ENCODE peak calls at places on chromosome 10, in eight cellular contexts. W, E, B, V, M, A, S and U are unnamed samples.

GRCh38 chr10:83633547-83633946 is 505.8 kb upstream of the GHITM start:
- DNase-seq in V (no peak), S (no peak), W (no peak), B (no peak), E (no peak), A (no peak), M (no peak), U (no peak)

GRCh38 chr10:100828744-100829102 is 83.3 kb downstream of the PAX2 start:
- DNase-seq in V (peak), A (peak), W (no peak), M (peak), E (no peak), B (no peak), S (peak), U (peak)

GRCh38 chr10:62264126-62264525 is 4.5 kb downstream of the RTKN2 start:
- DNase-seq in A (no peak), S (no peak), V (no peak), B (no peak), E (no peak), M (no peak), W (no peak), U (no peak)

GRCh38 chr10:97358781-97359180 is 24.3 kb upstream of the FRAT2 start:
- DNase-seq in V (no peak), B (no peak), E (no peak), S (no peak), A (no peak), M (no peak), W (no peak), U (no peak)

GRCh38 chr10:96747734-96748550 is 27.6 kb upstream of the PIK3AP1 start:
- DNase-seq in M (no peak), A (peak), V (no peak), E (no peak), W (peak), B (no peak), S (no peak), U (peak)

GRCh38 chr10:128530301-128530700 is 404.1 kb upstream of the MKI67 start:
- DNase-seq in B (no peak), V (no peak), A (no peak), E (no peak), M (peak), W (no peak), S (no peak), U (no peak)

GRCh38 chr10:69911571-69912528 is 110.1 kb downstream of the COL13A1 start:
- DNase-seq in M (no peak), S (no peak), A (no peak), W (no peak), E (no peak), B (no peak), V (no peak), U (no peak)

GRCh38 chr10:49419005-49419404 is 23.1 kb upstream of the DRGX start:
- DNase-seq in B (no peak), M (peak), W (no peak), S (no peak), V (no peak), A (no peak), E (no peak), U (no peak)

GRCh38 chr10:17768957-17769356 is 17.0 kb downstream of the TMEM236 start:
- DNase-seq in B (no peak), W (no peak), A (no peak), V (no peak), M (no peak), S (no peak), E (no peak), U (no peak)

GRCh38 chr10:71598673-71599072 is 120.9 kb downstream of the C10orf105 start:
- DNase-seq in E (no peak), M (peak), W (no peak), S (no peak), V (no peak), B (peak), A (no peak), U (no peak)

GRCh38 chr10:19874791-19875190 is 58.6 kb downstream of the PLXDC2 start:
- DNase-seq in W (no peak), V (no peak), E (no peak), M (no peak), S (no peak), A (no peak), B (no peak), U (no peak)

GRCh38 chr10:30671011-30671616 is 41.6 kb upstream of the LYZL2 start:
- DNase-seq in M (peak), A (peak), E (peak), W (no peak), S (peak), B (no peak), V (peak), U (peak)

GRCh38 chr10:46523119-46523880 is 33.2 kb downstream of the GPRIN2 start:
- DNase-seq in W (no peak), A (no peak), B (no peak), E (peak), S (no peak), V (peak), M (no peak), U (no peak)

GRCh38 chr10:5411941-5412276 is 448 bp upstream of the NET1 start:
- DNase-seq in M (no peak), E (no peak), A (no peak), W (no peak), S (no peak), V (no peak), B (no peak), U (no peak)

GRCh38 chr10:88457680-88458079 is 125.4 kb downstream of the RNLS start:
- DNase-seq in S (no peak), V (no peak), A (no peak), B (no peak), E (no peak), M (no peak), W (no peak), U (no peak)

GRCh38 chr10:71840177-71840711 is 10.8 kb downstream of the PSAP start:
- DNase-seq in M (peak), A (no peak), V (peak), W (no peak), E (peak), S (peak), B (no peak), U (no peak)

GRCh38 chr10:32909461-32909860 is 48.6 kb downstream of the ITGB1 start:
- DNase-seq in S (no peak), W (no peak), E (no peak), A (no peak), V (no peak), M (no peak), B (no peak), U (no peak)

GRCh38 chr10:62045765-62046521 is 144.4 kb downstream of the ARID5B start:
- DNase-seq in S (no peak), W (no peak), A (no peak), V (no peak), B (no peak), E (no peak), M (peak), U (no peak)

GRCh38 chr10:22712959-22713852 is 1.2 kb downstream of the PIP4K2A start:
- DNase-seq in W (no peak), A (peak), E (peak), M (peak), S (peak), B (peak), V (peak), U (peak)

GRCh38 chr10:88538038-88538437 is 45.1 kb downstream of the RNLS start:
- DNase-seq in V (no peak), W (no peak), A (no peak), M (no peak), E (no peak), S (no peak), B (no peak), U (no peak)

GRCh38 chr10:11402392-11402791 is 209.1 kb downstream of the USP6NL start:
- DNase-seq in E (no peak), V (no peak), S (no peak), B (no peak), W (no peak), M (no peak), A (no peak), U (no peak)

GRCh38 chr10:20195076-20195475 is 378.8 kb downstream of the PLXDC2 start:
- DNase-seq in W (no peak), B (no peak), E (no peak), A (no peak), S (no peak), V (no peak), M (peak), U (no peak)

GRCh38 chr10:52956861-52957260 is 184.3 kb upstream of the MBL2 start:
- DNase-seq in S (no peak), B (no peak), A (no peak), M (no peak), V (no peak), E (no peak), W (no peak), U (no peak)

GRCh38 chr10:22666287-22667092 is 47.9 kb downstream of the PIP4K2A start:
- DNase-seq in S (peak), W (no peak), M (peak), V (no peak), A (no peak), B (no peak), E (no peak), U (peak)

GRCh38 chr10:96168546-96168945 is 38.4 kb downstream of the ZNF518A start:
- DNase-seq in B (no peak), W (no peak), A (no peak), E (no peak), V (no peak), M (no peak), S (no peak), U (no peak)

GRCh38 chr10:113444766-113445365 is 108.0 kb upstream of the HABP2 start:
- DNase-seq in A (no peak), M (no peak), V (no peak), S (no peak), B (no peak), W (no peak), E (no peak), U (no peak)

GRCh38 chr10:12418000-12418399 is 68.7 kb downstream of the CAMK1D start:
- DNase-seq in A (no peak), E (no peak), W (no peak), S (no peak), M (no peak), V (no peak), B (no peak), U (no peak)

GRCh38 chr10:46524471-46525176 is 31.8 kb downstream of the GPRIN2 start:
- DNase-seq in E (peak), V (peak), W (no peak), S (no peak), A (no peak), M (no peak), B (no peak), U (no peak)

GRCh38 chr10:91603173-91603572 is 29.7 kb downstream of the PPP1R3C start:
- DNase-seq in E (no peak), B (no peak), M (no peak), W (no peak), A (no peak), V (no peak), S (no peak), U (no peak)

GRCh38 chr10:119494224-119495060 is 48.1 kb downstream of the RGS10 start:
- DNase-seq in E (no peak), A (no peak), W (no peak), S (no peak), M (no peak), V (no peak), B (no peak), U (no peak)

GRCh38 chr10:97169911-97170693 is 15.7 kb downstream of the SLIT1 start:
- DNase-seq in W (no peak), E (no peak), M (no peak), S (no peak), V (no peak), B (peak), A (no peak), U (no peak)

GRCh38 chr10:65891073-65891981 is 1034.5 kb upstream of the LRRTM3 start:
- DNase-seq in M (peak), W (peak), V (no peak), E (no peak), S (peak), A (no peak), B (no peak), U (peak)

DNA sequence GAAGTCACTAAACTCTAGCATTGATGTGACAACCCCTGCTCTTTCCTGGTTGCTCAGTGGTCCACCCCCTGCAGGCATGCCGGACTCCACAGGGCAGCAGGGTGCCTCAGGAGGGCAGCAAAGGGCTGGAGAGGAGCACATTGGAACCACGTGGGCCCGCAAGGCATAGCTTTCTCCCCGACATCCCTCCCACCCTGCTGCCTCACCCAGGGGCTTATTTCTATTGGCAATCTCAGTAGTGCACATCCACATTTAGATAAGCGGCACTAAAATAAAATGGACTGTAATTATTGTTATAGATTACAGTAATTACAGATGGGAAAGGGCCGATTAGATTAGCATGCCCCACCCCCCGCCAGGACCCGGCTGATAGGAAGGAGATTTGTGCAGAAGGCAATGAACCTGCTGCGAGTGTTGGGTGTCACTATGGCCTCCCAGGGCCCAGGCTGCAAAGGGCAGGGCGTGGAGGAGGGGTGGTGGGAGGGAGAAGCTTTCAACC is 580.1 kb downstream of the GRID1 start:
- DNase-seq in A (no peak), B (no peak), E (peak), S (peak), V (peak), M (peak), W (no peak), U (no peak)
- TF ChIP-seq CTCF in A (no peak), B (peak), E (no peak), S (no peak), V (no peak), M (peak), W (peak), U (peak)

DNA sequence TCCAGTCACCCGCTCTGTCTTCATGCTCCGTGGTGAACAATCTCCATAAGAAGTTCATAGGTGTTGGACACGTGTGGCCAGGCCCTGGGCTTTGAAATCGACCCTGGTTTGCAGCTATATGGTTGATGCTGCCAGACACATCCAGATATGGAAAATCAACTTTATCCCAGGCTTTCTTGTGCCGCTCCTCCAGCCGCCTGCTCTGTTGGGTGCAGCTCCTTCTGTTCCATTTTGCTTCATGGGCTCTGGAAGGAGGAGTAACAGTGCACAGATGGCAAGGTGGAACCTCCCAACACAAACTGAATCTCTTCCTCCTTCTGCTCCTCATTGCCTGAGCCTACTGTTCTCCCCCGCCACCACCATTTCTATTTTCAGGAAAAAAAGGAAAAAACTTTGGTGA is 44.7 kb downstream of the THNSL1 start:
- DNase-seq in W (no peak), A (no peak), M (no peak), S (no peak), E (no peak), V (no peak), B (no peak), U (no peak)
- TF ChIP-seq CTCF in W (no peak), A (no peak), M (no peak), S (no peak), E (no peak), V (no peak), B (no peak), U (no peak)

GRCh38 chr10:110357252-110357780 is 52.6 kb upstream of the SMNDC1 start:
- DNase-seq in A (no peak), S (peak), M (peak), E (no peak), V (no peak), W (peak), B (no peak), U (peak)

GRCh38 chr10:110358278-110358677 is 53.6 kb upstream of the SMNDC1 start:
- DNase-seq in M (no peak), V (no peak), B (no peak), E (no peak), W (no peak), A (no peak), S (no peak), U (no peak)

GRCh38 chr10:110360857-110361474 is 56.2 kb upstream of the SMNDC1 start:
- DNase-seq in S (peak), W (no peak), E (no peak), B (no peak), A (no peak), V (no peak), M (no peak), U (no peak)

GRCh38 chr10:110357871-110358270 is 53.2 kb upstream of the SMNDC1 start:
- DNase-seq in A (no peak), V (no peak), B (no peak), W (no peak), M (no peak), S (no peak), E (no peak), U (no peak)

GRCh38 chr10:110358869-110359629 is 54.3 kb upstream of the SMNDC1 start:
- DNase-seq in E (peak), A (no peak), W (no peak), M (no peak), V (no peak), S (peak), B (no peak), U (no peak)
- TF ChIP-seq CTCF in E (no peak), A (no peak), W (no peak), M (no peak), V (no peak), S (no peak), B (no peak), U (no peak)

GRCh38 chr10:42850931-42851330 is 68.3 kb downstream of the BMS1 start:
- DNase-seq in E (no peak), S (no peak), W (no peak), B (no peak), V (no peak), A (no peak), M (no peak), U (no peak)
- TF ChIP-seq CTCF in E (no peak), S (no peak), W (no peak), B (no peak), V (no peak), A (no peak), M (no peak), U (no peak)

DNA sequence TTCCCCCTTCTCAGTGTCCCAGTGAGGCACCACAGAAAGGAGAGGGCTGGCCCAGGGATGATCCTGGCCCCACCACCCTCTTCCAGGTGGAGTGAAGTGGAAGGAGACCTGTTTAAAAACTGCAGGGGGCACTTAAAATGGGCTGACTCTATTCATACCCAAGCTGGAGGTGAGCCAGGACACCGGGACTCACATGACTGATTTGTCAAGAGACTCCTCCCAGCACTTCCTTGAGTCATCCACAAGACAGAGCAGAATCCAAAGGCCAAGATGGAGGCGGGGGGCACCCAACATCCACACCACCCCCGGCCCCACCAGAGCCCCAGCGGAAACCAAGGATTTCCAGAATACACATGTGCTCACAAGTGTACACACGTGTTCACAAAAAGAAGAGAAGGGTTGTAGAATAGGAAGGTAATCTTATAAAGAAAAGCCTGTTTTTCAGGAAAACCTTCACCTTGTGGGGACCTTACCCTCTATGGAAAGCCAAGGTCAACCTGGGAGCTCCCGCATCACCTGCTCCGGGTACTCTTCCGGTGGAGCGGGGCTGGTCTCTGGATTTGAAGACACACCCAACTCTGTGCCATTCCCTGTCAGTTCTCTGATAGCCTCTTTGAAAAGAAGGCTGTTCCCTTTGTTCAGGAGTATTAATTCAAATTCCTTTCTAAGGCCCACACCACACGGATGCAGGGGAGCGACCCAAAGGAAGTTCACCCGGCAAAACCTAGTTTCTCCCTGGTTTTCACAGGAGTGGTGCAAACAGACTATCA is 10.9 kb downstream of the CTBP2 start:
- DNase-seq in V (no peak), E (no peak), W (no peak), B (no peak), M (peak), A (no peak), S (no peak), U (no peak)
- TF ChIP-seq CTCF in V (no peak), E (no peak), W (no peak), B (no peak), M (no peak), A (no peak), S (no peak), U (no peak)

GRCh38 chr10:126749030-126749655 is 78.7 kb upstream of the C10orf90 start:
- DNase-seq in V (peak), A (peak), B (peak), M (peak), S (peak), E (peak), W (no peak), U (peak)
- TF ChIP-seq CTCF in V (peak), A (peak), B (peak), M (peak), S (peak), E (peak), W (peak), U (peak)